ENCODE peak calls at places on chromosomes 5 and 9, in nine cellular contexts. One of them, this sample, is unnamed.

GRCh38 chr5:62653001-62653863 is 74.6 kb downstream of the LRRC70 start:
- DNase-seq in iris pigment epithelial cell: peak
- DNase-seq in stimulated activated CD4-positive, alpha-beta T cell treated with anti-CD3 and anti-CD28 coated beads, Interleukin-2, amount 100 ng/mL, for 48 hours: no peak
- DNase-seq in activated naive CD4-positive, alpha-beta T cell: no peak
- DNase-seq in activated CD4-positive, CD25-positive, alpha-beta regulatory T cell treated with anti-CD3 and anti-CD28 coated beads, Interleukin-2, amount 50 U/mL, for 72 hours: no peak
- DNase-seq in NCI-H1048: no peak
- DNase-seq in GM12892: no peak
- DNase-seq in T47D: no peak
- DNase-seq in right cardiac atrium: no peak
- DNase-seq in this sample: no peak

GRCh38 chr5:124743534-124744169 is 2.8 kb downstream of the ZNF608 start:
- DNase-seq in iris pigment epithelial cell: no peak
- DNase-seq in stimulated activated CD4-positive, alpha-beta T cell treated with anti-CD3 and anti-CD28 coated beads, Interleukin-2, amount 100 ng/mL, for 48 hours: no peak
- DNase-seq in activated naive CD4-positive, alpha-beta T cell: no peak
- DNase-seq in activated CD4-positive, CD25-positive, alpha-beta regulatory T cell treated with anti-CD3 and anti-CD28 coated beads, Interleukin-2, amount 50 U/mL, for 72 hours: no peak
- DNase-seq in NCI-H1048: no peak
- DNase-seq in GM12892: no peak
- DNase-seq in T47D: no peak
- DNase-seq in right cardiac atrium: no peak
- DNase-seq in this sample: no peak

GRCh38 chr5:96381526-96381925 is 51.5 kb downstream of the PCSK1 start:
- DNase-seq in iris pigment epithelial cell: no peak
- DNase-seq in stimulated activated CD4-positive, alpha-beta T cell treated with anti-CD3 and anti-CD28 coated beads, Interleukin-2, amount 100 ng/mL, for 48 hours: no peak
- DNase-seq in activated naive CD4-positive, alpha-beta T cell: no peak
- DNase-seq in activated CD4-positive, CD25-positive, alpha-beta regulatory T cell treated with anti-CD3 and anti-CD28 coated beads, Interleukin-2, amount 50 U/mL, for 72 hours: no peak
- DNase-seq in NCI-H1048: no peak
- DNase-seq in GM12892: no peak
- DNase-seq in T47D: no peak
- DNase-seq in right cardiac atrium: no peak
- DNase-seq in this sample: no peak

GRCh38 chr9:83106272-83106671 is 43.3 kb upstream of the RASEF start:
- DNase-seq in iris pigment epithelial cell: no peak
- DNase-seq in stimulated activated CD4-positive, alpha-beta T cell treated with anti-CD3 and anti-CD28 coated beads, Interleukin-2, amount 100 ng/mL, for 48 hours: no peak
- DNase-seq in activated naive CD4-positive, alpha-beta T cell: no peak
- DNase-seq in activated CD4-positive, CD25-positive, alpha-beta regulatory T cell treated with anti-CD3 and anti-CD28 coated beads, Interleukin-2, amount 50 U/mL, for 72 hours: no peak
- DNase-seq in NCI-H1048: no peak
- DNase-seq in GM12892: no peak
- DNase-seq in T47D: no peak
- DNase-seq in right cardiac atrium: no peak
- DNase-seq in this sample: no peak

GRCh38 chr5:139263431-139263975 is 30.0 kb upstream of the MATR3 start:
- DNase-seq in iris pigment epithelial cell: no peak
- DNase-seq in stimulated activated CD4-positive, alpha-beta T cell treated with anti-CD3 and anti-CD28 coated beads, Interleukin-2, amount 100 ng/mL, for 48 hours: no peak
- DNase-seq in activated naive CD4-positive, alpha-beta T cell: no peak
- DNase-seq in activated CD4-positive, CD25-positive, alpha-beta regulatory T cell treated with anti-CD3 and anti-CD28 coated beads, Interleukin-2, amount 50 U/mL, for 72 hours: no peak
- DNase-seq in NCI-H1048: no peak
- DNase-seq in GM12892: no peak
- DNase-seq in T47D: no peak
- DNase-seq in right cardiac atrium: no peak
- DNase-seq in this sample: no peak

GRCh38 chr9:129866373-129867137 is 31.3 kb downstream of the USP20 start:
- DNase-seq in iris pigment epithelial cell: no peak
- DNase-seq in stimulated activated CD4-positive, alpha-beta T cell treated with anti-CD3 and anti-CD28 coated beads, Interleukin-2, amount 100 ng/mL, for 48 hours: no peak
- DNase-seq in activated naive CD4-positive, alpha-beta T cell: peak
- DNase-seq in activated CD4-positive, CD25-positive, alpha-beta regulatory T cell treated with anti-CD3 and anti-CD28 coated beads, Interleukin-2, amount 50 U/mL, for 72 hours: no peak
- DNase-seq in NCI-H1048: no peak
- DNase-seq in GM12892: no peak
- DNase-seq in T47D: no peak
- DNase-seq in right cardiac atrium: no peak
- DNase-seq in this sample: no peak

GRCh38 chr5:124718376-124718775 is 28.1 kb downstream of the ZNF608 start:
- DNase-seq in iris pigment epithelial cell: no peak
- DNase-seq in stimulated activated CD4-positive, alpha-beta T cell treated with anti-CD3 and anti-CD28 coated beads, Interleukin-2, amount 100 ng/mL, for 48 hours: no peak
- DNase-seq in activated naive CD4-positive, alpha-beta T cell: no peak
- DNase-seq in activated CD4-positive, CD25-positive, alpha-beta regulatory T cell treated with anti-CD3 and anti-CD28 coated beads, Interleukin-2, amount 50 U/mL, for 72 hours: no peak
- DNase-seq in NCI-H1048: no peak
- DNase-seq in GM12892: no peak
- DNase-seq in T47D: no peak
- DNase-seq in right cardiac atrium: no peak
- DNase-seq in this sample: no peak

GRCh38 chr9:83630938-83631457 is 8.1 kb downstream of the IDNK start:
- DNase-seq in iris pigment epithelial cell: peak
- DNase-seq in stimulated activated CD4-positive, alpha-beta T cell treated with anti-CD3 and anti-CD28 coated beads, Interleukin-2, amount 100 ng/mL, for 48 hours: no peak
- DNase-seq in activated naive CD4-positive, alpha-beta T cell: no peak
- DNase-seq in activated CD4-positive, CD25-positive, alpha-beta regulatory T cell treated with anti-CD3 and anti-CD28 coated beads, Interleukin-2, amount 50 U/mL, for 72 hours: no peak
- DNase-seq in NCI-H1048: no peak
- DNase-seq in GM12892: no peak
- DNase-seq in T47D: no peak
- DNase-seq in right cardiac atrium: no peak
- DNase-seq in this sample: no peak

GRCh38 chr5:16549491-16550233 is 67.1 kb downstream of the RETREG1 start:
- DNase-seq in iris pigment epithelial cell: no peak
- DNase-seq in stimulated activated CD4-positive, alpha-beta T cell treated with anti-CD3 and anti-CD28 coated beads, Interleukin-2, amount 100 ng/mL, for 48 hours: no peak
- DNase-seq in activated naive CD4-positive, alpha-beta T cell: no peak
- DNase-seq in activated CD4-positive, CD25-positive, alpha-beta regulatory T cell treated with anti-CD3 and anti-CD28 coated beads, Interleukin-2, amount 50 U/mL, for 72 hours: no peak
- DNase-seq in NCI-H1048: no peak
- DNase-seq in GM12892: no peak
- DNase-seq in T47D: no peak
- DNase-seq in right cardiac atrium: no peak
- DNase-seq in this sample: no peak

GRCh38 chr5:65861830-65862241 is 64.5 kb upstream of the ERBIN start:
- DNase-seq in iris pigment epithelial cell: peak
- DNase-seq in stimulated activated CD4-positive, alpha-beta T cell treated with anti-CD3 and anti-CD28 coated beads, Interleukin-2, amount 100 ng/mL, for 48 hours: no peak
- DNase-seq in activated naive CD4-positive, alpha-beta T cell: no peak
- DNase-seq in activated CD4-positive, CD25-positive, alpha-beta regulatory T cell treated with anti-CD3 and anti-CD28 coated beads, Interleukin-2, amount 50 U/mL, for 72 hours: no peak
- DNase-seq in NCI-H1048: no peak
- DNase-seq in GM12892: no peak
- DNase-seq in T47D: no peak
- DNase-seq in right cardiac atrium: no peak
- DNase-seq in this sample: peak

GRCh38 chr5:92017786-92018185 is 634.7 kb upstream of the ARRDC3 start:
- DNase-seq in iris pigment epithelial cell: peak
- DNase-seq in stimulated activated CD4-positive, alpha-beta T cell treated with anti-CD3 and anti-CD28 coated beads, Interleukin-2, amount 100 ng/mL, for 48 hours: no peak
- DNase-seq in activated naive CD4-positive, alpha-beta T cell: no peak
- DNase-seq in activated CD4-positive, CD25-positive, alpha-beta regulatory T cell treated with anti-CD3 and anti-CD28 coated beads, Interleukin-2, amount 50 U/mL, for 72 hours: no peak
- DNase-seq in NCI-H1048: no peak
- DNase-seq in GM12892: no peak
- DNase-seq in T47D: no peak
- DNase-seq in right cardiac atrium: no peak
- DNase-seq in this sample: peak

GRCh38 chr9:33690156-33690908 is 105.0 kb upstream of the PRSS3 start:
- DNase-seq in iris pigment epithelial cell: no peak
- DNase-seq in stimulated activated CD4-positive, alpha-beta T cell treated with anti-CD3 and anti-CD28 coated beads, Interleukin-2, amount 100 ng/mL, for 48 hours: no peak
- DNase-seq in activated naive CD4-positive, alpha-beta T cell: no peak
- DNase-seq in activated CD4-positive, CD25-positive, alpha-beta regulatory T cell treated with anti-CD3 and anti-CD28 coated beads, Interleukin-2, amount 50 U/mL, for 72 hours: no peak
- DNase-seq in NCI-H1048: no peak
- DNase-seq in GM12892: no peak
- DNase-seq in T47D: no peak
- DNase-seq in right cardiac atrium: no peak
- DNase-seq in this sample: no peak

This sample was measured in AG08395.